ENCODE peak calls at places on chromosomes 6 and 20, in five cellular contexts. One of them, this sample, is unnamed.

GRCh38 chr20:58714340-58714922 is 21.8 kb downstream of the NPEPL1 start:
- DNase-seq in neuronal stem cell: no peak
- DNase-seq in Peyer's patch: peak; percentile 13
- DNase-seq in transverse colon: peak; percentile 7
- DNase-seq in prostate gland: peak; percentile 2
- DNase-seq in this sample: peak; percentile 25

GRCh38 chr20:37522258-37523011 is 1.4 kb downstream of the NNAT start:
- DNase-seq in transverse colon: peak; percentile 68
- DNase-seq in Peyer's patch: no peak
- DNase-seq in prostate gland: peak; percentile 84
- DNase-seq in neuronal stem cell: no peak
- DNase-seq in this sample: peak; percentile 87

GRCh38 chr6:38567436-38567835 is 72.3 kb downstream of the BTBD9 start:
- DNase-seq in Peyer's patch: no peak
- DNase-seq in transverse colon: peak; percentile 37
- DNase-seq in neuronal stem cell: no peak
- DNase-seq in prostate gland: peak; percentile 9
- DNase-seq in this sample: peak; percentile 40

GRCh38 chr6:89826029-89826528 is 3.6 kb upstream of the CASP8AP2 start:
- DNase-seq in prostate gland: no peak
- DNase-seq in Peyer's patch: no peak
- DNase-seq in transverse colon: no peak
- DNase-seq in neuronal stem cell: no peak
- DNase-seq in this sample: peak; percentile 38

GRCh38 chr6:166672624-166673165 is 45.6 kb upstream of the RPS6KA2 start:
- DNase-seq in neuronal stem cell: no peak
- DNase-seq in Peyer's patch: no peak
- DNase-seq in transverse colon: no peak
- DNase-seq in prostate gland: no peak
- DNase-seq in this sample: no peak

GRCh38 chr20:14951707-14952106 is 614.3 kb upstream of the FLRT3 start:
- DNase-seq in neuronal stem cell: no peak
- DNase-seq in Peyer's patch: no peak
- DNase-seq in prostate gland: no peak
- DNase-seq in transverse colon: no peak
- DNase-seq in this sample: no peak

GRCh38 chr20:30168025-30168799 is 1089.3 kb upstream of the DEFB115 start:
- DNase-seq in neuronal stem cell: no peak
- DNase-seq in prostate gland: peak; percentile 3
- DNase-seq in transverse colon: no peak
- DNase-seq in Peyer's patch: no peak
- DNase-seq in this sample: no peak

GRCh38 chr6:159095561-159096095 is 50.8 kb upstream of the TAGAP start:
- DNase-seq in transverse colon: no peak
- DNase-seq in neuronal stem cell: no peak
- DNase-seq in Peyer's patch: no peak
- DNase-seq in prostate gland: no peak
- DNase-seq in this sample: no peak

GRCh38 chr20:46853926-46854325 is 40.7 kb upstream of the EYA2 start:
- DNase-seq in transverse colon: no peak
- DNase-seq in prostate gland: no peak
- DNase-seq in Peyer's patch: no peak
- DNase-seq in neuronal stem cell: no peak
- DNase-seq in this sample: no peak

GRCh38 chr6:150881911-150882481 is 16.5 kb downstream of the MTHFD1L start:
- DNase-seq in transverse colon: no peak
- DNase-seq in neuronal stem cell: peak; percentile 66
- DNase-seq in prostate gland: peak; percentile 16
- DNase-seq in Peyer's patch: no peak
- DNase-seq in this sample: no peak

GRCh38 chr6:12174878-12175277 is 115.3 kb upstream of the EDN1 start:
- DNase-seq in neuronal stem cell: no peak
- DNase-seq in transverse colon: no peak
- DNase-seq in Peyer's patch: no peak
- DNase-seq in prostate gland: no peak
- DNase-seq in this sample: no peak

GRCh38 chr6:144266091-144266649 is 19.0 kb upstream of the UTRN start:
- DNase-seq in prostate gland: peak; percentile 42
- DNase-seq in transverse colon: peak; percentile 11
- DNase-seq in neuronal stem cell: peak; percentile 48
- DNase-seq in Peyer's patch: no peak
- DNase-seq in this sample: peak; percentile 74

GRCh38 chr6:116633685-116634084 is 17.4 kb downstream of the RSPH4A start:
- DNase-seq in Peyer's patch: no peak
- DNase-seq in transverse colon: no peak
- DNase-seq in neuronal stem cell: no peak
- DNase-seq in prostate gland: no peak
- DNase-seq in this sample: no peak

GRCh38 chr6:43250992-43251373 is 7.7 kb downstream of the TTBK1 start:
- DNase-seq in Peyer's patch: no peak
- DNase-seq in neuronal stem cell: no peak
- DNase-seq in prostate gland: no peak
- DNase-seq in transverse colon: no peak
- DNase-seq in this sample: no peak

GRCh38 chr6:158666637-158667359 is 16.9 kb downstream of the SYTL3 start:
- DNase-seq in transverse colon: no peak
- DNase-seq in prostate gland: peak; percentile 77
- DNase-seq in Peyer's patch: no peak
- DNase-seq in neuronal stem cell: no peak
- DNase-seq in this sample: peak; percentile 81

GRCh38 chr20:58306421-58307261 is 2.9 kb upstream of the RAB22A start:
- DNase-seq in Peyer's patch: peak; percentile 60
- DNase-seq in prostate gland: no peak
- DNase-seq in transverse colon: peak; percentile 46
- DNase-seq in neuronal stem cell: no peak
- DNase-seq in this sample: peak; percentile 62

GRCh38 chr6:87794922-87795885 is 93.2 kb upstream of the AKIRIN2 start:
- DNase-seq in Peyer's patch: no peak
- DNase-seq in transverse colon: peak; percentile 11
- DNase-seq in prostate gland: no peak
- DNase-seq in neuronal stem cell: no peak
- DNase-seq in this sample: no peak

DNA sequence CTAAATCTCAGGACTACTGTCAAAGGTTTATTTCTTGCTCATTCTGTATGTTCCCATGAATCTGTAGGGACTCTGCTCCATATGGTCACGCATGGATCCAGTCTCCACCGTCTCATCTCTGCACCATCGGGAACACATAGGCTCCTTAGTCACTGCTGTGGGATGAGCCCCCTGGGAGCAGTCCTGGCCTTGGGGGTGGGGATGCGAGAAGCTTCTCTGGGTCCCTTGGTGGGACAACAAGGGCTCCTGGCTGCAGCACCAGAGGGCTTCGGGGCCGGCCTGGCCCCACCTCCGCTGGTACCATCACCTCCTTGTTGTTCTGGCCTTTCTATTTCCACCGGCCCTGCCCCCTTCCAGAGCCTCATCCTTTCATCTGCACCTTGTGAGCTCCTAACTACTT is 148.4 kb downstream of the CDH4 start:
- DNase-seq in Peyer's patch: no peak
- DNase-seq in prostate gland: no peak
- DNase-seq in transverse colon: no peak
- DNase-seq in neuronal stem cell: no peak
- DNase-seq in this sample: no peak
- H3K27me3 ChIP-seq in Peyer's patch: no peaks in the 10 kb centered on the region
- H3K27me3 ChIP-seq in prostate gland: no peaks in the 10 kb centered on the region
- H3K27me3 ChIP-seq in transverse colon: no peaks in the 10 kb centered on the region
- H3K27me3 ChIP-seq in neuronal stem cell: no peaks in the 10 kb centered on the region
- H3K27me3 ChIP-seq in this sample: no peaks in the 10 kb centered on the region

GRCh38 chr20:51848346-51848745 is 46.0 kb upstream of the SALL4 start:
- DNase-seq in Peyer's patch: no peak
- DNase-seq in transverse colon: no peak
- DNase-seq in neuronal stem cell: no peak
- DNase-seq in prostate gland: no peak
- DNase-seq in this sample: no peak
- H3K4me3 ChIP-seq in Peyer's patch: no peak overlapping the region
- H3K4me3 ChIP-seq in transverse colon: no peak overlapping the region
- H3K4me3 ChIP-seq in neuronal stem cell: no peak overlapping the region
- H3K4me3 ChIP-seq in prostate gland: no peak overlapping the region
- H3K4me3 ChIP-seq in this sample: no peak overlapping the region

GRCh38 chr6:33432546-33432945 is 12.7 kb downstream of the SYNGAP1 start:
- DNase-seq in Peyer's patch: no peak
- DNase-seq in transverse colon: no peak
- DNase-seq in neuronal stem cell: no peak
- DNase-seq in prostate gland: no peak
- DNase-seq in this sample: no peak
- H3K4me1 ChIP-seq in Peyer's patch: peaks cover 39% of the 10 kb centered on the region
- H3K4me1 ChIP-seq in transverse colon: peaks cover 28% of the 10 kb centered on the region
- H3K4me1 ChIP-seq in neuronal stem cell: peaks cover 53% of the 10 kb centered on the region
- H3K4me1 ChIP-seq in prostate gland: no peaks in the 10 kb centered on the region
- H3K4me1 ChIP-seq in this sample: peaks cover 17% of the 10 kb centered on the region

GRCh38 chr6:21323577-21323976 is 270.0 kb upstream of the SOX4 start:
- DNase-seq in transverse colon: no peak
- DNase-seq in neuronal stem cell: no peak
- DNase-seq in prostate gland: no peak
- DNase-seq in Peyer's patch: no peak
- DNase-seq in this sample: no peak
- H3K27me3 ChIP-seq in transverse colon: no peaks in the 10 kb centered on the region
- H3K27me3 ChIP-seq in neuronal stem cell: no peaks in the 10 kb centered on the region
- H3K27me3 ChIP-seq in prostate gland: no peaks in the 10 kb centered on the region
- H3K27me3 ChIP-seq in Peyer's patch: no peaks in the 10 kb centered on the region
- H3K27me3 ChIP-seq in this sample: no peaks in the 10 kb centered on the region

GRCh38 chr20:51631011-51631950 is 88.8 kb upstream of the NFATC2 start:
- DNase-seq in transverse colon: peak; percentile 49
- DNase-seq in neuronal stem cell: no peak
- DNase-seq in Peyer's patch: peak; percentile 22
- DNase-seq in prostate gland: peak; percentile 71
- DNase-seq in this sample: peak; percentile 39
- H3K4me3 ChIP-seq in transverse colon: no peak overlapping the region
- H3K4me3 ChIP-seq in neuronal stem cell: no peak overlapping the region
- H3K4me3 ChIP-seq in Peyer's patch: no peak overlapping the region
- H3K4me3 ChIP-seq in prostate gland: no peak overlapping the region
- H3K4me3 ChIP-seq in this sample: no peak overlapping the region

GRCh38 chr6:30983439-30983838 is at the start of gene MUC21:
- DNase-seq in Peyer's patch: no peak
- DNase-seq in transverse colon: no peak
- DNase-seq in neuronal stem cell: no peak
- DNase-seq in prostate gland: no peak
- DNase-seq in this sample: no peak

GRCh38 chr6:30979076-30979475 is 4.4 kb upstream of the MUC21 start:
- DNase-seq in prostate gland: no peak
- DNase-seq in neuronal stem cell: no peak
- DNase-seq in Peyer's patch: no peak
- DNase-seq in transverse colon: no peak
- DNase-seq in this sample: no peak

GRCh38 chr6:30979690-30980089 is 3.8 kb upstream of the MUC21 start:
- DNase-seq in neuronal stem cell: no peak
- DNase-seq in transverse colon: no peak
- DNase-seq in prostate gland: no peak
- DNase-seq in Peyer's patch: no peak
- DNase-seq in this sample: no peak

GRCh38 chr6:30985490-30985889 is 2.0 kb downstream of the MUC21 start:
- DNase-seq in Peyer's patch: no peak
- DNase-seq in prostate gland: no peak
- DNase-seq in transverse colon: no peak
- DNase-seq in neuronal stem cell: no peak
- DNase-seq in this sample: no peak

GRCh38 chr6:30981942-30982772 is 1.4 kb upstream of the MUC21 start:
- DNase-seq in prostate gland: peak; percentile 24
- DNase-seq in neuronal stem cell: peak; percentile 21
- DNase-seq in transverse colon: no peak
- DNase-seq in Peyer's patch: no peak
- DNase-seq in this sample: peak; percentile 63
- H3K4me1 ChIP-seq in prostate gland: no peaks in the 10 kb centered on the region
- H3K4me1 ChIP-seq in neuronal stem cell: no peaks in the 10 kb centered on the region
- H3K4me1 ChIP-seq in transverse colon: no peaks in the 10 kb centered on the region
- H3K4me1 ChIP-seq in Peyer's patch: no peaks in the 10 kb centered on the region
- H3K4me1 ChIP-seq in this sample: peaks cover 7% of the 10 kb centered on the region

DNA sequence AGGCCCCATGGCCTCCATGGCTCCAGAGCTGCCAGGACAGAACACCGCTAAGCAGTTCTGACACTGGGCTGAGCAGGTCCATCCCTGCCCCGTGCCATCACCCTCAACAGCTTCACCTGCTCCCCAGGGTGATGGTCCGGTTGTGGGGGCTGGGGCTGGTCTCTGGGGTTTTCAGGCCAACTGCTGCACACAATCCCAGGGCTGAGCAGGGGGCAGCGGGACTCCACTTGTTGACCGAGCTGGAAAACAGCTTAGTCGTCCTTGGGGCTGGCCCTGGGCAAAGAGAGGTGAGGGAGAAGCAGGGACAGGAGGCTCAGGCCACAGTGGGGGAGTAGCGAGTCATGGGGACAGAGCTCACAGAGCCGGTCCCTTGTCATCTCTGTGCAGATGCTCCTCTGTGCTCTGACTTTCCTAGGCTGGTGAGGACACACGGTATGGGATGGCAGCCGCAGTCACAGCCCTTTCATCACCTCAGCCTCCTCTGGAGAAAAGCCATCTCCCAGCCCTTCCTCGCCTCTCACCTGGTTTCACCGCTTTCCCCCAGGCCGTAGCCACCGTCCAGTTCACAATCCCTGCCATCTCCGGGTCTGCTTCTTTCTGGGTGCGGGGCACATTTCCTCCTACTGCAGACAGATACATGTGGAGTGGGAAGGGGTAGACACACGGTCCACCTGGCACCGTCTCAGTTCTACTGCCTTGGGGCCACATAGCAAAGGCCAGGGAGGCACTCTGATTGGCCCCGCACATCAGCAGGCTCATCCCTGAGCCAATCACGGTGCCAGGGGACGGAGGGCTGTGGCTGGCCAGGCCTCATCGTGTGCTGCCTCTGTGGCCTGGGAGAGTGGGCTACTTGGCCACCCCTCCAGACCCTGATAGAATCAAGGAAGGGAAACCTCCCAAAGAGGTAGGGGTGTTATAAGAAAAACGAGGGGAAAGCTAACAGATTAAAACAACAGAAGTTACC is 19.1 kb downstream of the MDFI start:
- DNase-seq in transverse colon: no peak
- DNase-seq in neuronal stem cell: no peak
- DNase-seq in prostate gland: no peak
- DNase-seq in Peyer's patch: no peak
- DNase-seq in this sample: no peak
- H3K27me3 ChIP-seq in transverse colon: peaks cover 46% of the 10 kb centered on the region
- H3K27me3 ChIP-seq in neuronal stem cell: no peaks in the 10 kb centered on the region
- H3K27me3 ChIP-seq in prostate gland: no peaks in the 10 kb centered on the region
- H3K27me3 ChIP-seq in Peyer's patch: no peaks in the 10 kb centered on the region
- H3K27me3 ChIP-seq in this sample: no peaks in the 10 kb centered on the region

GRCh38 chr20:32010666-32011065 is 428 bp downstream of the CCM2L start:
- DNase-seq in Peyer's patch: no peak
- DNase-seq in transverse colon: no peak
- DNase-seq in prostate gland: no peak
- DNase-seq in neuronal stem cell: no peak
- DNase-seq in this sample: no peak

GRCh38 chr20:32012159-32012682 is 2.0 kb downstream of the CCM2L start:
- DNase-seq in Peyer's patch: no peak
- DNase-seq in prostate gland: no peak
- DNase-seq in transverse colon: no peak
- DNase-seq in neuronal stem cell: no peak
- DNase-seq in this sample: no peak

GRCh38 chr20:32009564-32009963 is 674 bp upstream of the CCM2L start:
- DNase-seq in neuronal stem cell: no peak
- DNase-seq in Peyer's patch: no peak
- DNase-seq in prostate gland: no peak
- DNase-seq in transverse colon: no peak
- DNase-seq in this sample: no peak

GRCh38 chr20:32007787-32008616 is 2.2 kb upstream of the CCM2L start:
- DNase-seq in neuronal stem cell: no peak
- DNase-seq in Peyer's patch: no peak
- DNase-seq in transverse colon: no peak
- DNase-seq in prostate gland: no peak
- DNase-seq in this sample: peak; percentile 45

GRCh38 chr20:32010096-32010495 is at the start of gene CCM2L:
- DNase-seq in prostate gland: no peak
- DNase-seq in transverse colon: no peak
- DNase-seq in neuronal stem cell: no peak
- DNase-seq in Peyer's patch: no peak
- DNase-seq in this sample: no peak
- H3K4me3 ChIP-seq in prostate gland: no peak within 1 kb of the TSS
- H3K4me3 ChIP-seq in transverse colon: no peak within 1 kb of the TSS
- H3K4me3 ChIP-seq in neuronal stem cell: no peak within 1 kb of the TSS
- H3K4me3 ChIP-seq in Peyer's patch: no peak within 1 kb of the TSS
- H3K4me3 ChIP-seq in this sample: peak within 1 kb of the TSS; percentile 51

This sample was measured in lung.